ENCODE peak calls at places on chromosomes 4 and X, in six cellular contexts. I, P, G, J, L and X are unnamed samples.

GRCh38 chr4:75892508-75892907 is 9.7 kb downstream of the PPEF2 start:
- DNase-seq in P (no peak), L (no peak), G (no peak), J (no peak), I (no peak), X (no peak)

GRCh38 chr4:89277412-89277811 is 30.2 kb downstream of the GPRIN3 start:
- DNase-seq in L (no peak), P (no peak), I (no peak), J (no peak), G (no peak), X (no peak)

GRCh38 chr4:52659016-52659721 is at the start of gene USP46:
- DNase-seq in I (peak), P (peak), L (no peak), J (peak), G (peak), X (peak)

GRCh38 chr4:89400408-89401035 is 92.9 kb upstream of the GPRIN3 start:
- DNase-seq in P (no peak), J (no peak), G (no peak), L (no peak), I (no peak), X (no peak)

GRCh38 chr4:25367004-25367621 is 9.9 kb upstream of the ANAPC4 start:
- DNase-seq in G (no peak), J (no peak), P (no peak), L (no peak), I (no peak), X (no peak)

GRCh38 chrX:47607091-47607490 is 12.6 kb downstream of the SYN1 start:
- DNase-seq in J (no peak), G (no peak), P (no peak), L (no peak), I (no peak), X (no peak)

GRCh38 chrX:2875136-2875481 is 46.4 kb downstream of the GYG2 start:
- DNase-seq in L (no peak), G (no peak), P (no peak), I (no peak), J (no peak), X (no peak)

GRCh38 chr4:71229477-71230257 is 109.2 kb upstream of the SLC4A4 start:
- DNase-seq in G (no peak), I (no peak), J (no peak), P (peak), L (no peak), X (no peak)

GRCh38 chr4:152422817-152423320 is 113.0 kb downstream of the FBXW7 start:
- DNase-seq in L (no peak), P (no peak), G (no peak), J (no peak), I (no peak), X (no peak)

GRCh38 chr4:118985170-118986000 is 96.7 kb downstream of the SYNPO2 start:
- DNase-seq in I (no peak), G (no peak), J (peak), L (no peak), P (no peak), X (no peak)

GRCh38 chr4:118981839-118982381 is 93.3 kb downstream of the SYNPO2 start:
- DNase-seq in P (peak), I (no peak), G (peak), L (no peak), J (no peak), X (no peak)

GRCh38 chr4:118981171-118981838 is 92.7 kb downstream of the SYNPO2 start:
- DNase-seq in G (no peak), P (no peak), I (no peak), J (no peak), L (no peak), X (no peak)

GRCh38 chr4:118979712-118980111 is 91.1 kb downstream of the SYNPO2 start:
- DNase-seq in I (no peak), L (no peak), J (no peak), P (no peak), G (no peak), X (no peak)

GRCh38 chr4:118983293-118983692 is 94.6 kb downstream of the SYNPO2 start:
- DNase-seq in G (no peak), L (no peak), I (no peak), P (no peak), J (no peak), X (no peak)
- H3K27ac ChIP-seq in G (peak), L (no peak), I (peak), P (no peak), J (peak), X (peak)

GRCh38 chrX:53639257-53639656 is 47.3 kb downstream of the HUWE1 start:
- DNase-seq in P (no peak), I (no peak), J (no peak), L (no peak), G (no peak), X (no peak)
- TF ChIP-seq POLR2A in P (no peak), I (no peak), J (no peak), L (no peak), G (no peak), X (no peak)

GRCh38 chr4:8244931-8245460 is 24.6 kb upstream of the HTRA3 start:
- DNase-seq in J (no peak), G (no peak), P (no peak), L (no peak), I (no peak), X (no peak)
- TF ChIP-seq POLR2AphosphoS5 in J (no peak), G (no peak), P (no peak), L (peak), I (no peak), X (no peak)

GRCh38 chr4:100900134-100900533 is 382.3 kb upstream of the EMCN start:
- DNase-seq in I (no peak), G (no peak), P (no peak), L (no peak), J (no peak), X (no peak)
- H3K27ac ChIP-seq in I (no peak), G (no peak), P (no peak), L (no peak), J (no peak), X (no peak)